ENCODE peak calls at places on chromosomes 2 and 18, in nine cellular contexts. X is hypothalamus; A is stimulated activated CD8-positive, alpha-beta memory T cell treated with anti-CD3 and anti-CD28 coated beads, Interleukin-12 subunit alpha, Interleukin-12 subunit beta, amount 100 ng/mL, for 4 hours; E is glutamatergic neuron; N is T follicular helper cell; D is activated naive CD8-positive, alpha-beta T cell treated with anti-CD3 and anti-CD28 coated beads, Interleukin-2, amount 50 U/mL, for 24 hours; O is cerebellum; Y is head of caudate nucleus; F is GM13977. U is an unnamed sample.

GRCh38 chr2:187547353-187547979 is 6.8 kb downstream of the TFPI start:
- DNase-seq in X (no peak), A (no peak), E (no peak), N (no peak), D (no peak), O (no peak), Y (no peak), F (no peak), U (peak; percentile 90)

GRCh38 chr2:195252018-195252417 is 405.0 kb upstream of the SLC39A10 start:
- DNase-seq in X (no peak), A (no peak), E (no peak), N (no peak), D (no peak), O (no peak), Y (no peak), F (no peak), U (no peak)

GRCh38 chr2:218896501-218897393 is 16.1 kb downstream of the WNT10A start:
- DNase-seq in X (no peak), A (peak; percentile 78), E (no peak), N (peak; percentile 81), D (peak; percentile 89), O (no peak), Y (peak; percentile 72), F (peak; percentile 92), U (no peak)

GRCh38 chr2:6917071-6917760 is at the start of gene RNF144A:
- DNase-seq in X (peak; percentile 55), A (peak; percentile 67), E (peak; percentile 84), N (peak; percentile 64), D (peak; percentile 83), O (peak; percentile 91), Y (peak; percentile 80), F (peak; percentile 95), U (no peak)

GRCh38 chr2:130358420-130359350 is 2.8 kb downstream of the PTPN18 start:
- DNase-seq in X (no peak), A (no peak), E (no peak), N (no peak), D (no peak), O (no peak), Y (no peak), F (no peak), U (no peak)

GRCh38 chr2:119142822-119143221 is 15.7 kb downstream of the C1QL2 start:
- DNase-seq in X (peak; percentile 27), A (no peak), E (no peak), N (no peak), D (no peak), O (no peak), Y (peak; percentile 71), F (no peak), U (no peak)

GRCh38 chr18:13888317-13888716 is 27.0 kb downstream of the MC2R start:
- DNase-seq in X (no peak), A (no peak), E (no peak), N (no peak), D (no peak), O (no peak), Y (no peak), F (no peak), U (no peak)

GRCh38 chr2:88856409-88857135 is 165.1 kb downstream of the RPIA start:
- DNase-seq in X (no peak), A (no peak), E (no peak), N (no peak), D (no peak), O (no peak), Y (no peak), F (no peak), U (no peak)

GRCh38 chr2:55518846-55519167 is 711 bp upstream of the CFAP36 start:
- DNase-seq in X (no peak), A (no peak), E (no peak), N (no peak), D (no peak), O (peak; percentile 16), Y (no peak), F (peak; percentile 43), U (no peak)

GRCh38 chr2:233142355-233142897 is 82.3 kb downstream of the INPP5D start:
- DNase-seq in X (no peak), A (no peak), E (no peak), N (no peak), D (peak; percentile 27), O (no peak), Y (no peak), F (peak; percentile 69), U (no peak)

GRCh38 chr18:48762836-48763713 is 187.7 kb downstream of the SMAD7 start:
- DNase-seq in X (no peak), A (no peak), E (no peak), N (no peak), D (no peak), O (no peak), Y (no peak), F (no peak), U (no peak)

GRCh38 chr18:59013744-59014143 is 125.9 kb upstream of the SEC11C start:
- DNase-seq in X (no peak), A (no peak), E (no peak), N (no peak), D (no peak), O (no peak), Y (no peak), F (no peak), U (no peak)

GRCh38 chr2:218145124-218145523 is 19.3 kb downstream of the CXCR2 start:
- DNase-seq in X (no peak), A (no peak), E (no peak), N (no peak), D (no peak), O (no peak), Y (no peak), F (no peak), U (no peak)

U was measured in epithelial cell of proximal tubule.